ENCODE peak calls at places on chromosome 10, in four cellular contexts. One of them, this sample, is unnamed.

GRCh38 chr10:113692271-113692670 is 12.6 kb downstream of the CASP7 start:
- DNase-seq in SK-N-SH: no peak
- DNase-seq in WTC11: no peak
- DNase-seq in K562: no peak
- DNase-seq in this sample: no peak

GRCh38 chr10:42988517-42989395 is 88.1 kb upstream of the RET start:
- DNase-seq in SK-N-SH: peak
- DNase-seq in WTC11: no peak
- DNase-seq in K562: peak
- DNase-seq in this sample: peak

GRCh38 chr10:104441601-104442000 is 88.0 kb downstream of the CFAP58 start:
- DNase-seq in SK-N-SH: no peak
- DNase-seq in WTC11: no peak
- DNase-seq in K562: no peak
- DNase-seq in this sample: peak

GRCh38 chr10:1173091-1173490 is 116.9 kb downstream of the WDR37 start:
- DNase-seq in SK-N-SH: no peak
- DNase-seq in WTC11: peak
- DNase-seq in K562: no peak
- DNase-seq in this sample: no peak

GRCh38 chr10:49596836-49597235 is 13.3 kb upstream of the SLC18A3 start:
- DNase-seq in SK-N-SH: no peak
- DNase-seq in WTC11: no peak
- DNase-seq in K562: no peak
- DNase-seq in this sample: no peak

GRCh38 chr10:97754726-97755125 is 17.1 kb downstream of the SFRP5 start:
- DNase-seq in SK-N-SH: no peak
- DNase-seq in WTC11: no peak
- DNase-seq in K562: no peak
- DNase-seq in this sample: no peak

GRCh38 chr10:12656518-12657142 is 307.3 kb downstream of the CAMK1D start:
- DNase-seq in SK-N-SH: peak
- DNase-seq in WTC11: no peak
- DNase-seq in K562: peak
- DNase-seq in this sample: peak

GRCh38 chr10:35306852-35307251 is 29.5 kb upstream of the CCNY start:
- DNase-seq in SK-N-SH: peak
- DNase-seq in WTC11: no peak
- DNase-seq in K562: no peak
- DNase-seq in this sample: no peak

GRCh38 chr10:43255644-43256431 is 11.0 kb downstream of the RASGEF1A start:
- DNase-seq in SK-N-SH: peak
- DNase-seq in WTC11: peak
- DNase-seq in K562: peak
- DNase-seq in this sample: peak

GRCh38 chr10:102769375-102770107 is 25.8 kb downstream of the WBP1L start:
- DNase-seq in SK-N-SH: no peak
- DNase-seq in WTC11: no peak
- DNase-seq in K562: no peak
- DNase-seq in this sample: no peak

GRCh38 chr10:90602815-90603600 is 254.8 kb downstream of the HTR7 start:
- DNase-seq in SK-N-SH: no peak
- DNase-seq in WTC11: no peak
- DNase-seq in K562: no peak
- DNase-seq in this sample: no peak

GRCh38 chr10:88042162-88043100 is 179.0 kb downstream of the PTEN start:
- DNase-seq in SK-N-SH: peak
- DNase-seq in WTC11: peak
- DNase-seq in K562: no peak
- DNase-seq in this sample: peak

GRCh38 chr10:24340429-24340828 is 131.5 kb downstream of the KIAA1217 start:
- DNase-seq in SK-N-SH: no peak
- DNase-seq in WTC11: no peak
- DNase-seq in K562: no peak
- DNase-seq in this sample: no peak

GRCh38 chr10:96421995-96422394 is 63.2 kb upstream of the OPALIN start:
- DNase-seq in SK-N-SH: no peak
- DNase-seq in WTC11: no peak
- DNase-seq in K562: no peak
- DNase-seq in this sample: no peak

GRCh38 chr10:76248781-76249180 is 817.4 kb downstream of the LRMDA start:
- DNase-seq in SK-N-SH: no peak
- DNase-seq in WTC11: no peak
- DNase-seq in K562: no peak
- DNase-seq in this sample: no peak

GRCh38 chr10:28788767-28789166 is 111.4 kb downstream of the BAMBI start:
- DNase-seq in SK-N-SH: no peak
- DNase-seq in WTC11: no peak
- DNase-seq in K562: no peak
- DNase-seq in this sample: no peak

GRCh38 chr10:13956826-13957225 is 370.1 kb downstream of the PRPF18 start:
- DNase-seq in SK-N-SH: no peak
- DNase-seq in WTC11: no peak
- DNase-seq in K562: no peak
- DNase-seq in this sample: no peak

GRCh38 chr10:51832652-51833383 is 133.4 kb upstream of the CSTF2T start:
- DNase-seq in SK-N-SH: no peak
- DNase-seq in WTC11: no peak
- DNase-seq in K562: no peak
- DNase-seq in this sample: peak

GRCh38 chr10:50929670-50930069 is 44.2 kb upstream of the A1CF start:
- DNase-seq in SK-N-SH: no peak
- DNase-seq in WTC11: no peak
- DNase-seq in K562: no peak
- DNase-seq in this sample: peak

GRCh38 chr10:52479567-52479966 is 165.5 kb downstream of the DKK1 start:
- DNase-seq in SK-N-SH: no peak
- DNase-seq in WTC11: no peak
- DNase-seq in K562: no peak
- DNase-seq in this sample: no peak

GRCh38 chr10:122188706-122189105 is 82.4 kb upstream of the BTBD16 start:
- DNase-seq in SK-N-SH: no peak
- DNase-seq in WTC11: no peak
- DNase-seq in K562: no peak
- DNase-seq in this sample: no peak

GRCh38 chr10:43250925-43251663 is 15.8 kb downstream of the RASGEF1A start:
- DNase-seq in SK-N-SH: no peak
- DNase-seq in WTC11: peak
- DNase-seq in K562: no peak
- DNase-seq in this sample: no peak

GRCh38 chr10:127740596-127740995 is 3.6 kb downstream of the FOXI2 start:
- DNase-seq in SK-N-SH: no peak
- DNase-seq in WTC11: no peak
- DNase-seq in K562: no peak
- DNase-seq in this sample: no peak

GRCh38 chr10:52729259-52730104 is 43.1 kb downstream of the MBL2 start:
- DNase-seq in SK-N-SH: peak
- DNase-seq in WTC11: no peak
- DNase-seq in K562: no peak
- DNase-seq in this sample: peak

GRCh38 chr10:57823398-57823797 is 444.3 kb downstream of the IPMK start:
- DNase-seq in SK-N-SH: no peak
- DNase-seq in WTC11: no peak
- DNase-seq in K562: no peak
- DNase-seq in this sample: no peak

GRCh38 chr10:13732485-13732884 is 145.7 kb downstream of the PRPF18 start:
- DNase-seq in SK-N-SH: no peak
- DNase-seq in WTC11: no peak
- DNase-seq in K562: no peak
- DNase-seq in this sample: no peak

GRCh38 chr10:49560526-49560925 is 21.6 kb upstream of the ERCC6 start:
- DNase-seq in SK-N-SH: no peak
- DNase-seq in WTC11: no peak
- DNase-seq in K562: no peak
- DNase-seq in this sample: no peak

GRCh38 chr10:24826022-24826421 is 102.3 kb upstream of the ARHGAP21 start:
- DNase-seq in SK-N-SH: no peak
- DNase-seq in WTC11: no peak
- DNase-seq in K562: no peak
- DNase-seq in this sample: peak

GRCh38 chr10:29619273-29619672 is 15.5 kb downstream of the SVIL start:
- DNase-seq in SK-N-SH: no peak
- DNase-seq in WTC11: no peak
- DNase-seq in K562: no peak
- DNase-seq in this sample: no peak

GRCh38 chr10:78292987-78293865 is 259.6 kb downstream of the RPS24 start:
- DNase-seq in SK-N-SH: peak
- DNase-seq in WTC11: peak
- DNase-seq in K562: no peak
- DNase-seq in this sample: no peak

GRCh38 chr10:5965266-5965665 is 12.1 kb downstream of the IL15RA start:
- DNase-seq in SK-N-SH: no peak
- DNase-seq in WTC11: no peak
- DNase-seq in K562: no peak
- DNase-seq in this sample: no peak

GRCh38 chr10:107616463-107617131 is 452.1 kb upstream of the SORCS1 start:
- DNase-seq in SK-N-SH: no peak
- DNase-seq in WTC11: no peak
- DNase-seq in K562: no peak
- DNase-seq in this sample: peak

GRCh38 chr10:30026578-30026977 is 32.8 kb downstream of the JCAD start:
- DNase-seq in SK-N-SH: no peak
- DNase-seq in WTC11: no peak
- DNase-seq in K562: no peak
- DNase-seq in this sample: peak

GRCh38 chr10:44569193-44570091 is 184.5 kb upstream of the CXCL12 start:
- DNase-seq in SK-N-SH: no peak
- DNase-seq in WTC11: no peak
- DNase-seq in K562: no peak
- DNase-seq in this sample: no peak

GRCh38 chr10:42960491-42961155 is 116.2 kb upstream of the RET start:
- DNase-seq in SK-N-SH: no peak
- DNase-seq in WTC11: peak
- DNase-seq in K562: no peak
- DNase-seq in this sample: peak

GRCh38 chr10:4130685-4131084 is 345.7 kb upstream of the KLF6 start:
- DNase-seq in SK-N-SH: no peak
- DNase-seq in WTC11: no peak
- DNase-seq in K562: no peak
- DNase-seq in this sample: peak

GRCh38 chr10:4131407-4132215 is 346.6 kb upstream of the KLF6 start:
- DNase-seq in SK-N-SH: no peak
- DNase-seq in WTC11: no peak
- DNase-seq in K562: no peak
- DNase-seq in this sample: peak

GRCh38 chr10:4129866-4130455 is 345.0 kb upstream of the KLF6 start:
- DNase-seq in SK-N-SH: no peak
- DNase-seq in WTC11: no peak
- DNase-seq in K562: no peak
- DNase-seq in this sample: no peak

GRCh38 chr10:4132216-4132556 is 347.2 kb upstream of the KLF6 start:
- DNase-seq in SK-N-SH: no peak
- DNase-seq in WTC11: no peak
- DNase-seq in K562: no peak
- DNase-seq in this sample: no peak

DNA sequence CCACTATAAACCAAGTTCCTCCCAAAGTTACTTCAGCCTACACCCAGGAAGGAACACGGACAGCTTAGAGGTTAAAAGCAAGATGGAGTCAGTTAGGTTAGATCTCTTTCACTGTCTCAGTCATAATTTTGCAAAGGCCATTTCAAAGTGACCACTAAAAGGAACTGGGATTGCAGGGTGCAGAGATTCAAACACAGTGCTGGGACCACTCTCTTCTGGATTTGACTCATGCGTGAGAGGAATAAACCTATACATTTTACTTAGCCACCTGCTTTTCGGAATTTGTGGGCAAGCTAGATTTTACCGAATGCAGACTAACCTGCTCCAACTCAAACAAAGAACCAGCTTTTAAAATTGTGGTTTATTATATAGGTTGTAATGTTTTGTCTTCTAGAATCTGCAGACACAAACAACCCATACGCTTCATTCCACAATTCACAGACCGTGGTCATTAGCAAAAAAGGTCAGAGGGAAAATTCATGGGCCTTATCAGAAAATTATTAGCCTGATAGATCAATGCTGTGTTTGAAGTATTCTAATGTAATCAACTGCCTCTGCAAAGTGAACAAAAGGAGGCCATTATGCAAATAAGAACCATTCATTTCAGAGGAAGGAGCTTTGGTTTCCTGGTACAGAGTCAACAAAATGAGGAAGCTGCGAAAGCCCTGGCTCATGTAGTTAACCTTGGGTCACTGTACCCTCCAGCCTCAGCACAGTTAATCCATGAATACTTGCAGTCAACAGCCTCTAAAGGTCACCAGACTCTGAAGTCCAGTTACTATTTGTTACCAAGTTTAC is 342.7 kb upstream of the KLF6 start:
- DNase-seq in SK-N-SH: no peak
- DNase-seq in WTC11: no peak
- DNase-seq in K562: no peak
- DNase-seq in this sample: peak
- TF ChIP-seq MAX in SK-N-SH: no peak
- TF ChIP-seq MAX in WTC11: no peak
- TF ChIP-seq MAX in K562: no peak
- TF ChIP-seq MAX in this sample: no peak

DNA sequence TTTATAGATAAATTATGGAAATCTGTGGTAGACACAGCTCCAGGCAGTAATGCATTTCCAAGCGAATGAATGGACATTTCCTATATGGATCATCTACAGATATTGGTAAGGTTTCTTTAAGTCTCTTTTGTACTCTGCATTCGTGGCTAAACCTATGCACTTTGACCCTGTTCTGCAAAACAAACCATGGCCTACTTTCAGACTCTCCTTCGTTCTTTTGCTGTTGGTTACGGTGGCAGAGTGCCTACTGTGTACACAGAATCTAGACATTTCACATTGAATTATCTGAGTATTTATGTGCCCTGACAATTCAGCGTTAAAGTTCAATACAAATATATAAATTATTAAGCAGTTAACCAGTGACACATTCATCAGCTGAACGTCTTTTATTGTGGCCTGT is 93.3 kb downstream of the MGMT start:
- DNase-seq in SK-N-SH: no peak
- DNase-seq in WTC11: no peak
- DNase-seq in K562: no peak
- DNase-seq in this sample: no peak
- TF ChIP-seq MAX in SK-N-SH: no peak
- TF ChIP-seq MAX in WTC11: no peak
- TF ChIP-seq MAX in K562: no peak
- TF ChIP-seq MAX in this sample: no peak

DNA sequence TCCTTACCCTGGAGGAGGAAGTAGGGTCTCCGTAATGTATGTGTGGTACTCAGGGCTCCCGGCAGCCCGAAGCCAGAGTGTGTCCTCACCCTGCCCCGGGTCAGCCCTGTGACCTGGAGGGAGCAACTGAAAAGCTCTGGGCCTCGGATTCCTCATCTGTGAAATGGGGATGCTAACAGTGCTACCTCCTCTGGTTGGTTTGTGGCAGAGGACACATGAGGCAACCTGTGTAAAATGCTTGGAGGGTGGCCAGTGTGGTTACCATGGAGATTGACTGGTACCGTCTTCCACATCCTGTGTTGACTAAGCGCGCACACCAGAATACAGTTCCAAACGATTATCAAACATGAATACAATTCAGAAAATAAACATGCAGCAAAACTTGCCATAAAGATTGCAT is 163.8 kb upstream of the KLF6 start:
- DNase-seq in SK-N-SH: peak
- DNase-seq in WTC11: no peak
- DNase-seq in K562: no peak
- DNase-seq in this sample: peak
- TF ChIP-seq MAX in SK-N-SH: no peak
- TF ChIP-seq MAX in WTC11: no peak
- TF ChIP-seq MAX in K562: no peak
- TF ChIP-seq MAX in this sample: no peak

GRCh38 chr10:118918689-118919088 is 110.8 kb upstream of the NANOS1 start:
- DNase-seq in SK-N-SH: no peak
- DNase-seq in WTC11: no peak
- DNase-seq in K562: no peak
- DNase-seq in this sample: no peak
- TF ChIP-seq MAX in SK-N-SH: no peak
- TF ChIP-seq MAX in WTC11: no peak
- TF ChIP-seq MAX in K562: no peak
- TF ChIP-seq MAX in this sample: no peak